ENCODE peak calls at places on chromosomes 1 and 21, in ten cellular contexts. One of them, this sample, is unnamed.

GRCh38 chr1:50661626-50662025 is 238.4 kb upstream of the DMRTA2 start:
- DNase-seq in EH: peak; percentile 11
- DNase-seq in fibroblast of the aortic adventitia: peak; percentile 35
- DNase-seq in SJSA1: no peak
- DNase-seq in neural crest cell: no peak
- DNase-seq in nephron progenitor cell: no peak
- DNase-seq in M059J: no peak
- DNase-seq in activated naive CD4-positive, alpha-beta T cell treated with anti-CD3 and anti-CD28 coated beads, Interleukin-2, amount 50 U/mL, for 16 hours: no peak
- DNase-seq in mesendoderm: no peak
- DNase-seq in SW480: no peak
- DNase-seq in this sample: no peak

GRCh38 chr1:89972024-89972423 is 22.9 kb upstream of the ZNF326 start:
- DNase-seq in EH: no peak
- DNase-seq in fibroblast of the aortic adventitia: no peak
- DNase-seq in SJSA1: no peak
- DNase-seq in neural crest cell: no peak
- DNase-seq in nephron progenitor cell: no peak
- DNase-seq in M059J: no peak
- DNase-seq in activated naive CD4-positive, alpha-beta T cell treated with anti-CD3 and anti-CD28 coated beads, Interleukin-2, amount 50 U/mL, for 16 hours: no peak
- DNase-seq in mesendoderm: no peak
- DNase-seq in SW480: no peak
- DNase-seq in this sample: no peak

GRCh38 chr1:225603538-225604354 is 49.2 kb downstream of the ENAH start:
- DNase-seq in EH: peak; percentile 76
- DNase-seq in fibroblast of the aortic adventitia: peak; percentile 58
- DNase-seq in SJSA1: no peak
- DNase-seq in neural crest cell: no peak
- DNase-seq in nephron progenitor cell: no peak
- DNase-seq in M059J: peak; percentile 72
- DNase-seq in activated naive CD4-positive, alpha-beta T cell treated with anti-CD3 and anti-CD28 coated beads, Interleukin-2, amount 50 U/mL, for 16 hours: no peak
- DNase-seq in mesendoderm: no peak
- DNase-seq in SW480: peak; percentile 46
- DNase-seq in this sample: no peak

GRCh38 chr21:44751799-44752636 is 40.6 kb upstream of the TSPEAR start:
- DNase-seq in EH: no peak
- DNase-seq in fibroblast of the aortic adventitia: no peak
- DNase-seq in SJSA1: no peak
- DNase-seq in neural crest cell: no peak
- DNase-seq in nephron progenitor cell: no peak
- DNase-seq in M059J: no peak
- DNase-seq in activated naive CD4-positive, alpha-beta T cell treated with anti-CD3 and anti-CD28 coated beads, Interleukin-2, amount 50 U/mL, for 16 hours: peak; percentile 5
- DNase-seq in mesendoderm: no peak
- DNase-seq in SW480: no peak
- DNase-seq in this sample: no peak

GRCh38 chr21:45467221-45467779 is 62.3 kb downstream of the COL18A1 start:
- DNase-seq in EH: peak; percentile 63
- DNase-seq in fibroblast of the aortic adventitia: no peak
- DNase-seq in SJSA1: no peak
- DNase-seq in neural crest cell: no peak
- DNase-seq in nephron progenitor cell: no peak
- DNase-seq in M059J: peak; percentile 69
- DNase-seq in activated naive CD4-positive, alpha-beta T cell treated with anti-CD3 and anti-CD28 coated beads, Interleukin-2, amount 50 U/mL, for 16 hours: no peak
- DNase-seq in mesendoderm: no peak
- DNase-seq in SW480: no peak
- DNase-seq in this sample: no peak

GRCh38 chr1:198937231-198938031 is 298.6 kb downstream of the PTPRC start:
- DNase-seq in EH: peak; percentile 95
- DNase-seq in fibroblast of the aortic adventitia: peak; percentile 93
- DNase-seq in SJSA1: peak; percentile 68
- DNase-seq in neural crest cell: peak; percentile 26
- DNase-seq in nephron progenitor cell: no peak
- DNase-seq in M059J: peak; percentile 98
- DNase-seq in activated naive CD4-positive, alpha-beta T cell treated with anti-CD3 and anti-CD28 coated beads, Interleukin-2, amount 50 U/mL, for 16 hours: peak; percentile 22
- DNase-seq in mesendoderm: peak; percentile 32
- DNase-seq in SW480: peak; percentile 94
- DNase-seq in this sample: no peak

GRCh38 chr1:193988885-193989284 is 802.5 kb upstream of the B3GALT2 start:
- DNase-seq in EH: no peak
- DNase-seq in fibroblast of the aortic adventitia: no peak
- DNase-seq in SJSA1: no peak
- DNase-seq in neural crest cell: no peak
- DNase-seq in nephron progenitor cell: no peak
- DNase-seq in M059J: no peak
- DNase-seq in activated naive CD4-positive, alpha-beta T cell treated with anti-CD3 and anti-CD28 coated beads, Interleukin-2, amount 50 U/mL, for 16 hours: no peak
- DNase-seq in mesendoderm: no peak
- DNase-seq in SW480: no peak
- DNase-seq in this sample: no peak

GRCh38 chr1:200302192-200302892 is 107.5 kb downstream of the ZNF281 start:
- DNase-seq in EH: peak; percentile 57
- DNase-seq in fibroblast of the aortic adventitia: peak; percentile 48
- DNase-seq in SJSA1: no peak
- DNase-seq in neural crest cell: no peak
- DNase-seq in nephron progenitor cell: peak; percentile 54
- DNase-seq in M059J: peak; percentile 65
- DNase-seq in activated naive CD4-positive, alpha-beta T cell treated with anti-CD3 and anti-CD28 coated beads, Interleukin-2, amount 50 U/mL, for 16 hours: peak; percentile 70
- DNase-seq in mesendoderm: peak; percentile 35
- DNase-seq in SW480: peak; percentile 19
- DNase-seq in this sample: peak; percentile 54

GRCh38 chr1:150688786-150689185 is 8.2 kb downstream of the GOLPH3L start:
- DNase-seq in EH: no peak
- DNase-seq in fibroblast of the aortic adventitia: no peak
- DNase-seq in SJSA1: no peak
- DNase-seq in neural crest cell: no peak
- DNase-seq in nephron progenitor cell: no peak
- DNase-seq in M059J: peak; percentile 6
- DNase-seq in activated naive CD4-positive, alpha-beta T cell treated with anti-CD3 and anti-CD28 coated beads, Interleukin-2, amount 50 U/mL, for 16 hours: no peak
- DNase-seq in mesendoderm: no peak
- DNase-seq in SW480: no peak
- DNase-seq in this sample: no peak

GRCh38 chr1:34286547-34286946 is 109.8 kb downstream of the C1orf94 start:
- DNase-seq in EH: no peak
- DNase-seq in fibroblast of the aortic adventitia: no peak
- DNase-seq in SJSA1: no peak
- DNase-seq in neural crest cell: no peak
- DNase-seq in nephron progenitor cell: no peak
- DNase-seq in M059J: no peak
- DNase-seq in activated naive CD4-positive, alpha-beta T cell treated with anti-CD3 and anti-CD28 coated beads, Interleukin-2, amount 50 U/mL, for 16 hours: no peak
- DNase-seq in mesendoderm: no peak
- DNase-seq in SW480: no peak
- DNase-seq in this sample: no peak

GRCh38 chr1:79662596-79662995 is 656.1 kb upstream of the ADGRL4 start:
- DNase-seq in EH: no peak
- DNase-seq in fibroblast of the aortic adventitia: peak; percentile 44
- DNase-seq in SJSA1: no peak
- DNase-seq in neural crest cell: no peak
- DNase-seq in nephron progenitor cell: no peak
- DNase-seq in M059J: no peak
- DNase-seq in activated naive CD4-positive, alpha-beta T cell treated with anti-CD3 and anti-CD28 coated beads, Interleukin-2, amount 50 U/mL, for 16 hours: no peak
- DNase-seq in mesendoderm: no peak
- DNase-seq in SW480: no peak
- DNase-seq in this sample: no peak

GRCh38 chr1:182783068-182783467 is 6.5 kb upstream of the NPL start:
- DNase-seq in EH: no peak
- DNase-seq in fibroblast of the aortic adventitia: no peak
- DNase-seq in SJSA1: no peak
- DNase-seq in neural crest cell: no peak
- DNase-seq in nephron progenitor cell: peak; percentile 16
- DNase-seq in M059J: no peak
- DNase-seq in activated naive CD4-positive, alpha-beta T cell treated with anti-CD3 and anti-CD28 coated beads, Interleukin-2, amount 50 U/mL, for 16 hours: no peak
- DNase-seq in mesendoderm: peak; percentile 59
- DNase-seq in SW480: no peak
- DNase-seq in this sample: peak; percentile 51

GRCh38 chr1:8133190-8133589 is 107.1 kb upstream of the ERRFI1 start:
- DNase-seq in EH: peak; percentile 61
- DNase-seq in fibroblast of the aortic adventitia: no peak
- DNase-seq in SJSA1: no peak
- DNase-seq in neural crest cell: no peak
- DNase-seq in nephron progenitor cell: no peak
- DNase-seq in M059J: peak; percentile 90
- DNase-seq in activated naive CD4-positive, alpha-beta T cell treated with anti-CD3 and anti-CD28 coated beads, Interleukin-2, amount 50 U/mL, for 16 hours: no peak
- DNase-seq in mesendoderm: peak; percentile 38
- DNase-seq in SW480: no peak
- DNase-seq in this sample: no peak

GRCh38 chr1:6912507-6912906 is 127.3 kb downstream of the CAMTA1 start:
- DNase-seq in EH: no peak
- DNase-seq in fibroblast of the aortic adventitia: no peak
- DNase-seq in SJSA1: no peak
- DNase-seq in neural crest cell: no peak
- DNase-seq in nephron progenitor cell: no peak
- DNase-seq in M059J: no peak
- DNase-seq in activated naive CD4-positive, alpha-beta T cell treated with anti-CD3 and anti-CD28 coated beads, Interleukin-2, amount 50 U/mL, for 16 hours: no peak
- DNase-seq in mesendoderm: no peak
- DNase-seq in SW480: no peak
- DNase-seq in this sample: no peak

GRCh38 chr1:2998503-2999100 is 22.7 kb upstream of the ACTRT2 start:
- DNase-seq in EH: no peak
- DNase-seq in fibroblast of the aortic adventitia: no peak
- DNase-seq in SJSA1: no peak
- DNase-seq in neural crest cell: no peak
- DNase-seq in nephron progenitor cell: no peak
- DNase-seq in M059J: no peak
- DNase-seq in activated naive CD4-positive, alpha-beta T cell treated with anti-CD3 and anti-CD28 coated beads, Interleukin-2, amount 50 U/mL, for 16 hours: peak; percentile 1
- DNase-seq in mesendoderm: no peak
- DNase-seq in SW480: no peak
- DNase-seq in this sample: no peak

GRCh38 chr1:14929547-14930223 is 223.9 kb upstream of the TMEM51 start:
- DNase-seq in EH: peak; percentile 92
- DNase-seq in fibroblast of the aortic adventitia: peak; percentile 63
- DNase-seq in SJSA1: peak; percentile 77
- DNase-seq in neural crest cell: no peak
- DNase-seq in nephron progenitor cell: no peak
- DNase-seq in M059J: peak; percentile 93
- DNase-seq in activated naive CD4-positive, alpha-beta T cell treated with anti-CD3 and anti-CD28 coated beads, Interleukin-2, amount 50 U/mL, for 16 hours: no peak
- DNase-seq in mesendoderm: no peak
- DNase-seq in SW480: peak; percentile 90
- DNase-seq in this sample: no peak

GRCh38 chr1:248906741-248907661 is 966 bp downstream of the PGBD2 start:
- DNase-seq in EH: peak; percentile 41
- DNase-seq in fibroblast of the aortic adventitia: peak; percentile 44
- DNase-seq in SJSA1: no peak
- DNase-seq in neural crest cell: no peak
- DNase-seq in nephron progenitor cell: no peak
- DNase-seq in M059J: peak; percentile 5
- DNase-seq in activated naive CD4-positive, alpha-beta T cell treated with anti-CD3 and anti-CD28 coated beads, Interleukin-2, amount 50 U/mL, for 16 hours: no peak
- DNase-seq in mesendoderm: no peak
- DNase-seq in SW480: no peak
- DNase-seq in this sample: no peak

GRCh38 chr1:217274416-217274815 is 356.5 kb downstream of the GPATCH2 start:
- DNase-seq in EH: peak; percentile 5
- DNase-seq in fibroblast of the aortic adventitia: peak; percentile 13
- DNase-seq in SJSA1: no peak
- DNase-seq in neural crest cell: no peak
- DNase-seq in nephron progenitor cell: no peak
- DNase-seq in M059J: peak; percentile 2
- DNase-seq in activated naive CD4-positive, alpha-beta T cell treated with anti-CD3 and anti-CD28 coated beads, Interleukin-2, amount 50 U/mL, for 16 hours: no peak
- DNase-seq in mesendoderm: no peak
- DNase-seq in SW480: no peak
- DNase-seq in this sample: no peak

GRCh38 chr1:26705788-26706237 is 10.0 kb downstream of the ARID1A start:
- DNase-seq in EH: peak; percentile 97
- DNase-seq in fibroblast of the aortic adventitia: peak; percentile 88
- DNase-seq in SJSA1: peak; percentile 53
- DNase-seq in neural crest cell: no peak
- DNase-seq in nephron progenitor cell: no peak
- DNase-seq in M059J: peak; percentile 91
- DNase-seq in activated naive CD4-positive, alpha-beta T cell treated with anti-CD3 and anti-CD28 coated beads, Interleukin-2, amount 50 U/mL, for 16 hours: no peak
- DNase-seq in mesendoderm: no peak
- DNase-seq in SW480: no peak
- DNase-seq in this sample: no peak

GRCh38 chr1:10489291-10490055 is 14.7 kb downstream of the PEX14 start:
- DNase-seq in EH: no peak
- DNase-seq in fibroblast of the aortic adventitia: no peak
- DNase-seq in SJSA1: no peak
- DNase-seq in neural crest cell: no peak
- DNase-seq in nephron progenitor cell: no peak
- DNase-seq in M059J: no peak
- DNase-seq in activated naive CD4-positive, alpha-beta T cell treated with anti-CD3 and anti-CD28 coated beads, Interleukin-2, amount 50 U/mL, for 16 hours: no peak
- DNase-seq in mesendoderm: no peak
- DNase-seq in SW480: no peak
- DNase-seq in this sample: no peak

GRCh38 chr1:210232524-210233215 is at the start of gene SERTAD4:
- DNase-seq in EH: peak; percentile 58
- DNase-seq in fibroblast of the aortic adventitia: peak; percentile 23
- DNase-seq in SJSA1: peak; percentile 66
- DNase-seq in neural crest cell: peak; percentile 27
- DNase-seq in nephron progenitor cell: peak; percentile 57
- DNase-seq in M059J: peak; percentile 82
- DNase-seq in activated naive CD4-positive, alpha-beta T cell treated with anti-CD3 and anti-CD28 coated beads, Interleukin-2, amount 50 U/mL, for 16 hours: no peak
- DNase-seq in mesendoderm: peak; percentile 89
- DNase-seq in SW480: peak; percentile 37
- DNase-seq in this sample: peak; percentile 74